ENCODE peak calls at places on chromosomes 12 and 14, in six cellular contexts. G, W, N, E, F and T are unnamed samples.

GRCh38 chr14:23186913-23187654 is 3.6 kb upstream of the SLC7A8 start:
- DNase-seq in W (no peak), N (peak; percentile 25), G (no peak), E (no peak), F (peak; percentile 46), T (no peak)

GRCh38 chr12:3980504-3981272 is 107.5 kb upstream of the PARP11 start:
- DNase-seq in N (no peak), E (no peak), W (no peak), F (no peak), G (no peak), T (no peak)

GRCh38 chr12:1592444-1593231 is 1.7 kb downstream of the FBXL14 start:
- DNase-seq in E (no peak), N (peak; percentile 58), W (no peak), G (peak; percentile 65), F (no peak), T (peak; percentile 64)

GRCh38 chr14:98997526-98998205 is 274.3 kb downstream of the BCL11B start:
- DNase-seq in N (no peak), G (no peak), W (peak; percentile 66), F (no peak), E (no peak), T (no peak)

GRCh38 chr12:58071994-58072393 is 130.6 kb downstream of the ATP23 start:
- DNase-seq in E (no peak), N (no peak), F (no peak), G (no peak), W (no peak), T (no peak)

GRCh38 chr12:114820773-114821172 is 136.8 kb upstream of the TBX3 start:
- DNase-seq in W (no peak), N (no peak), F (no peak), G (no peak), E (no peak), T (no peak)

GRCh38 chr12:94704452-94704871 is 54.1 kb upstream of the TMCC3 start:
- DNase-seq in N (no peak), F (peak; percentile 51), W (no peak), E (no peak), G (no peak), T (no peak)

GRCh38 chr14:34243001-34243400 is 219.0 kb downstream of the SPTSSA start:
- DNase-seq in F (no peak), E (no peak), N (no peak), G (no peak), W (peak; percentile 10), T (no peak)

GRCh38 chr12:91845365-91845764 is 300.3 kb downstream of the BTG1 start:
- DNase-seq in N (no peak), G (no peak), F (no peak), E (no peak), W (no peak), T (no peak)

DNA sequence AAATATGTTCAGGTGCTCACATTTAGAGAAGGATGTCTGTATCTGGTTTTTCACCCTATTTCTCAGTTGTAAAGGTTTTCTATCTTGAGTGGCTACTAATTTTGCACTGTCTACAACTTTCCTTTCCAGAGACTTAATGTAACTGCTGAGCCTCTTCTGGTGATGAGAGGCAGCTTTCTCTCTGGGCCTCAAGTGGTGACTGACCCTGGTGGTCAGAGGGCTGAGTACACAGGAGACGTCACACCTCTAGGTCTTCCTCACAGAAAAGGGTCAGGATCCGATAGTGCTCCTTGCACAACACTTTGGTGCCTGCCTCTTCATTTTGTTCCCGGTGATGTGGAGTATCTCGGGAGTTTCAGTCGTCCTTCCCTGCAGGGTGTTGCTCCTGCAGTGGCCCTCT is 76.8 kb downstream of the LIN7A start:
- DNase-seq in E (no peak), N (no peak), F (no peak), W (no peak), G (no peak), T (no peak)
- H3K9me3 ChIP-seq in E (no peaks in the 10 kb centered on the region), N (no peaks in the 10 kb centered on the region), F (no peaks in the 10 kb centered on the region), W (no peaks in the 10 kb centered on the region), G (no peaks in the 10 kb centered on the region), T (no peaks in the 10 kb centered on the region)

DNA sequence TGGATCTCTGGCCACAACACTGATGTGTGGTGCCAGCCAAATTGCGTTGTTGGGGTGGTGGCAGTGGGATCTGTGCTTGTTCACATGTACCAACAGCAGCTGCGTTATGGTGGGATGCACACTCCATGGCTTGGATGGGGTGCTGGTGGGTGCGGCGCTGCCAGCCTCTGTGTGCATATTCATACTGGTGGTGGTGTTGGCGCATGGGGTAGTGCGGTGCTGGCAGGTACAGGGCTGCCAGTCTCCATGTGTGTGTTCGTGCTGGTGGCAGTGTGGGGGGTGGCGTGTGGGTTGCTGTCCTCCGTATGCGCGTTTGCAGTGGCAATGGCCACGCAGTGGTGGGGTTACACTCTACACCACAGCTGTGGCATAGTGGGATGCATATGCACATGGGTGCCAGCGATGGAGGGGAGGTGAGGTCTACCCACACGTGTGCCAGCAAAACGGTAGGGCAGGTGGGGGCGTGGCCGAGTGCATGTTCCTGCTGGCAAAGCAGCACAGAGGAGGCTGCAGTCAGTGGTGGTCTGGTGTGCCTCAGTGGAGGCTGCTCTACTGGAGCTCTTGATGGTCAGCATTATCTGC is 26.5 kb downstream of the RAD51B start:
- DNase-seq in G (no peak), E (no peak), F (no peak), N (no peak), W (no peak), T (no peak)
- H3K9me3 ChIP-seq in G (no peaks in the 10 kb centered on the region), E (no peaks in the 10 kb centered on the region), F (no peaks in the 10 kb centered on the region), N (peaks cover 9% of the 10 kb centered on the region), W (no peaks in the 10 kb centered on the region), T (no peaks in the 10 kb centered on the region)

DNA sequence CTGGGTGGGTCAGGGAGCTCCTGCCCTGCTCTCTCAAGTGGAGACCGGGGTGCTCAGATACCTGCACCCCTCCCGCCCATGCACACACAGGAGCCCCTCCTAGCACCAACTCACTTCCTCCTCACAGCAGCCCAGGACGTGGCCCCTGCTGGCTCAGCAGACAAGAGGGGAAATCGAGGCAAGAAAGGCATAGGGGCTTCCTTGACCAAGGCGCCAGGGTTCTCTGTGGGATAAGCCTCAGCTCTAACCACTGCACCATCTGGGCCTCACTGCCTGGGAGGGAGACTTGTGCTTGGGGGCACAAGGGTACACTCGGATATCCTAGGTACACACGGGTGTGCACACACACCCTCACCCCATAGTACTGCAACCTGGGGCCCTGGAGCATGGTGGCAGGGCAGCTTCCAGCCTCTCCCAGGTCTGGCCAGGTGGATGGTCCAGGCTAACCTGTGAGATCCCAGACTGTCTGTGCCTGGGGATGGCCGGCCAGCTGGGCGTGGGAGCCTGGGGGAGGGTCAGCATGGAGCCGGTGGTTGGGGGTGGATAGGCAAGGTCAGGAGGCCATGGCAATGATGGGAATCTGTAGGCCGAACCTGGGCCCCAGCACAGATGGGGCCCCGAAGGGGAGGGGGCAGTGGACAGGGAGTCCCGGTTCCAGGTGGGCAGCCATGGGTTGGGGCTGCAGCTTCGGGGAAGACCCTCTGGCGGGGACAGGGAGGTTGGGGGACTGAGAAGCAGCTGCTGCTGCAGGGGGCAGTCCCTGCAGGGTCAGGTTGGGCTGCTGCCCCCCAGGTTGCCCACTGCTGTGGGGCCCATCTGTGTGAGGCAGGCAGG is 312.4 kb downstream of the TMEM121 start:
- DNase-seq in N (no peak), G (peak; percentile 61), F (no peak), W (no peak), E (peak; percentile 46), T (no peak)
- H3K9me3 ChIP-seq in N (no peaks in the 10 kb centered on the region), G (no peaks in the 10 kb centered on the region), F (no peaks in the 10 kb centered on the region), W (no peaks in the 10 kb centered on the region), E (no peaks in the 10 kb centered on the region), T (no peaks in the 10 kb centered on the region)

DNA sequence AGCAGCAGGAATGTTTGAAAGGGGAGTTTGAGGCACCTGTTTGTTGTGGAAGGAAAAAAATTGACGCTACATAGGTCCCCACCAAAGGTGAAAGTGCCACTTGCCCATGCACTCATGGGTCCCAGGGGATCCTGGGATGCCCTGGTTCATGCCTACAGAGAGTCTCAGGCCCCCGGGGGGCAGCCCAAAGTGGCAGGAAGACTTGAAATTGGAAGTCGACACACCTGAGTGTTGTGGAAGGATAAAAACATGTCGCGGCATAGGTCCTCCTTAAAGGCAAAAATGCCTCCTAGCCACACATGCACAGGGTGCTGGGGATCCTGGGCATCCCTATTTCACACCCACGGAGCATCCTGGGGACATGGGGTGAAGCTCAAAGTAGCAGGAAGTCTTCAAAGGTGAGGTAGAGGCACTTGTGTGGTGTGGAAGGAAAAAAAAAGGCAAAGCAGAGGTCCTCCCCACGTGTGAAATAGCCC is 576.1 kb downstream of the ALG10 start:
- DNase-seq in W (peak; percentile 62), N (no peak), F (no peak), G (peak; percentile 44), E (no peak), T (no peak)
- H3K9me3 ChIP-seq in W (peaks cover 57% of the 10 kb centered on the region), N (peaks cover 88% of the 10 kb centered on the region), F (peaks cover 39% of the 10 kb centered on the region), G (peaks cover 53% of the 10 kb centered on the region), E (peaks cover 19% of the 10 kb centered on the region), T (no peaks in the 10 kb centered on the region)

GRCh38 chr12:34257093-34257492 is 234.8 kb downstream of the ALG10 start:
- DNase-seq in N (no peak), W (no peak), E (no peak), G (no peak), F (no peak), T (no peak)
- H3K9me3 ChIP-seq in N (no peaks in the 10 kb centered on the region), W (no peaks in the 10 kb centered on the region), E (no peaks in the 10 kb centered on the region), G (no peaks in the 10 kb centered on the region), F (no peaks in the 10 kb centered on the region), T (no peaks in the 10 kb centered on the region)

DNA sequence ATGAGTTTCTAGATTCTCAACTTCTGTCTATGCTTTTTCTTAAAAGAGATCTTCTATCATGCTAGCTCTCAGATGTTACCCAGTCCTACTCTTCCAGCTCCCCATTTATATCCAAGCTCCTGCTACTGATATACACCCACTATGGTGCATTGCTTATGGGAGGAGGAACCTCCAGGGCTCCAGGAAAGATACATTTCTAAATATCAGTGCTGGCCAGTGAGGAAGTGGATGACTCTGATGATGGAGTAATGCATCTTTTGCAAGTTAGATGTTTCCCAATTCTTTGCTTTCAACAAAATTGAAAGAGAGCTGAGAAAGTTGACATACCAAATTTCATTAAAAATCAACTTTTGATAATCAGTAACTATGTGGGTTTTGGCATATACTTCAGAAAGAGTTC is 105.7 kb upstream of the RESF1 start:
- DNase-seq in G (no peak), F (no peak), E (no peak), N (no peak), W (no peak), T (no peak)
- H3K9me3 ChIP-seq in G (peaks cover 5% of the 10 kb centered on the region), F (peaks cover 8% of the 10 kb centered on the region), E (peaks cover 22% of the 10 kb centered on the region), N (peaks cover 17% of the 10 kb centered on the region), W (peaks cover 10% of the 10 kb centered on the region), T (no peaks in the 10 kb centered on the region)

GRCh38 chr14:61482348-61483206 is 161.2 kb downstream of the PRKCH start:
- DNase-seq in G (no peak), F (no peak), N (no peak), W (no peak), E (no peak), T (peak; percentile 42)

GRCh38 chr14:61483477-61483876 is 162.1 kb downstream of the PRKCH start:
- DNase-seq in W (no peak), G (no peak), E (no peak), N (no peak), F (no peak), T (no peak)

GRCh38 chr14:61485670-61486069 is 164.3 kb downstream of the PRKCH start:
- DNase-seq in F (no peak), W (no peak), N (no peak), E (no peak), G (no peak), T (no peak)

GRCh38 chr14:61484826-61485584 is 163.6 kb downstream of the PRKCH start:
- DNase-seq in N (no peak), G (no peak), F (no peak), W (no peak), E (no peak), T (no peak)

GRCh38 chr14:61484011-61484410 is 162.6 kb downstream of the PRKCH start:
- DNase-seq in G (no peak), E (no peak), F (no peak), W (no peak), N (no peak), T (no peak)
- H3K9me3 ChIP-seq in G (no peaks in the 10 kb centered on the region), E (no peaks in the 10 kb centered on the region), F (no peaks in the 10 kb centered on the region), W (no peaks in the 10 kb centered on the region), N (no peaks in the 10 kb centered on the region), T (no peaks in the 10 kb centered on the region)